ENCODE peak calls at places on chromosomes 1 and 21, in six cellular contexts. One of them, this sample, is unnamed.

GRCh38 chr1:158060001-158060400 is 66.6 kb downstream of the KIRREL1 start:
- DNase-seq in NCI-H2081: no peak
- DNase-seq in EL: no peak
- DNase-seq in lower leg skin: no peak
- DNase-seq in T-helper 9 cell: no peak
- DNase-seq in stimulated activated CD4-positive, alpha-beta T cell treated with anti-CD3 and anti-CD28 coated beads, Interleukin-4, amount 100 ng/mL, for 24 hours: no peak
- DNase-seq in this sample: no peak

GRCh38 chr21:44880762-44881585 is 7.5 kb upstream of the PTTG1IP start:
- DNase-seq in NCI-H2081: no peak
- DNase-seq in EL: peak; percentile 81
- DNase-seq in lower leg skin: no peak
- DNase-seq in T-helper 9 cell: no peak
- DNase-seq in stimulated activated CD4-positive, alpha-beta T cell treated with anti-CD3 and anti-CD28 coated beads, Interleukin-4, amount 100 ng/mL, for 24 hours: no peak
- DNase-seq in this sample: no peak

GRCh38 chr1:959730-960039 is 629 bp upstream of the NOC2L start:
- DNase-seq in NCI-H2081: no peak
- DNase-seq in EL: no peak
- DNase-seq in lower leg skin: no peak
- DNase-seq in T-helper 9 cell: no peak
- DNase-seq in stimulated activated CD4-positive, alpha-beta T cell treated with anti-CD3 and anti-CD28 coated beads, Interleukin-4, amount 100 ng/mL, for 24 hours: no peak
- DNase-seq in this sample: no peak

GRCh38 chr1:99218572-99218971 is 45.7 kb upstream of the PLPPR4 start:
- DNase-seq in NCI-H2081: no peak
- DNase-seq in EL: no peak
- DNase-seq in lower leg skin: no peak
- DNase-seq in T-helper 9 cell: no peak
- DNase-seq in stimulated activated CD4-positive, alpha-beta T cell treated with anti-CD3 and anti-CD28 coated beads, Interleukin-4, amount 100 ng/mL, for 24 hours: no peak
- DNase-seq in this sample: no peak

GRCh38 chr1:204573563-204573925 is 57.3 kb downstream of the MDM4 start:
- DNase-seq in NCI-H2081: no peak
- DNase-seq in EL: peak; percentile 37
- DNase-seq in lower leg skin: no peak
- DNase-seq in T-helper 9 cell: no peak
- DNase-seq in stimulated activated CD4-positive, alpha-beta T cell treated with anti-CD3 and anti-CD28 coated beads, Interleukin-4, amount 100 ng/mL, for 24 hours: no peak
- DNase-seq in this sample: no peak

GRCh38 chr21:41425954-41426655 is at the start of gene MX1:
- DNase-seq in NCI-H2081: no peak
- DNase-seq in EL: peak; percentile 89
- DNase-seq in lower leg skin: no peak
- DNase-seq in T-helper 9 cell: peak; percentile 79
- DNase-seq in stimulated activated CD4-positive, alpha-beta T cell treated with anti-CD3 and anti-CD28 coated beads, Interleukin-4, amount 100 ng/mL, for 24 hours: peak; percentile 82
- DNase-seq in this sample: peak; percentile 36

GRCh38 chr1:203276408-203276807 is 28.9 kb upstream of the BTG2 start:
- DNase-seq in NCI-H2081: no peak
- DNase-seq in EL: no peak
- DNase-seq in lower leg skin: no peak
- DNase-seq in T-helper 9 cell: no peak
- DNase-seq in stimulated activated CD4-positive, alpha-beta T cell treated with anti-CD3 and anti-CD28 coated beads, Interleukin-4, amount 100 ng/mL, for 24 hours: no peak
- DNase-seq in this sample: no peak

GRCh38 chr21:24781146-24781545 is 826.1 kb downstream of the MRPL39 start:
- DNase-seq in NCI-H2081: no peak
- DNase-seq in EL: no peak
- DNase-seq in lower leg skin: no peak
- DNase-seq in T-helper 9 cell: no peak
- DNase-seq in stimulated activated CD4-positive, alpha-beta T cell treated with anti-CD3 and anti-CD28 coated beads, Interleukin-4, amount 100 ng/mL, for 24 hours: no peak
- DNase-seq in this sample: peak; percentile 2

GRCh38 chr1:51237313-51237700 is 1.2 kb downstream of the RNF11 start:
- DNase-seq in NCI-H2081: no peak
- DNase-seq in EL: no peak
- DNase-seq in lower leg skin: no peak
- DNase-seq in T-helper 9 cell: no peak
- DNase-seq in stimulated activated CD4-positive, alpha-beta T cell treated with anti-CD3 and anti-CD28 coated beads, Interleukin-4, amount 100 ng/mL, for 24 hours: no peak
- DNase-seq in this sample: no peak

GRCh38 chr1:173249349-173249748 is 42.2 kb upstream of the TNFSF4 start:
- DNase-seq in NCI-H2081: no peak
- DNase-seq in EL: no peak
- DNase-seq in lower leg skin: no peak
- DNase-seq in T-helper 9 cell: no peak
- DNase-seq in stimulated activated CD4-positive, alpha-beta T cell treated with anti-CD3 and anti-CD28 coated beads, Interleukin-4, amount 100 ng/mL, for 24 hours: no peak
- DNase-seq in this sample: no peak

GRCh38 chr1:25568834-25569598 is 25.6 kb downstream of the LDLRAP1 start:
- DNase-seq in NCI-H2081: no peak
- DNase-seq in EL: peak; percentile 96
- DNase-seq in lower leg skin: peak; percentile 48
- DNase-seq in T-helper 9 cell: no peak
- DNase-seq in stimulated activated CD4-positive, alpha-beta T cell treated with anti-CD3 and anti-CD28 coated beads, Interleukin-4, amount 100 ng/mL, for 24 hours: no peak
- DNase-seq in this sample: no peak

GRCh38 chr1:177629526-177629925 is 340.3 kb downstream of the SEC16B start:
- DNase-seq in NCI-H2081: no peak
- DNase-seq in EL: no peak
- DNase-seq in lower leg skin: no peak
- DNase-seq in T-helper 9 cell: no peak
- DNase-seq in stimulated activated CD4-positive, alpha-beta T cell treated with anti-CD3 and anti-CD28 coated beads, Interleukin-4, amount 100 ng/mL, for 24 hours: no peak
- DNase-seq in this sample: no peak

GRCh38 chr1:17012775-17013501 is 1.2 kb upstream of the ATP13A2 start:
- DNase-seq in NCI-H2081: no peak
- DNase-seq in EL: peak; percentile 76
- DNase-seq in lower leg skin: no peak
- DNase-seq in T-helper 9 cell: no peak
- DNase-seq in stimulated activated CD4-positive, alpha-beta T cell treated with anti-CD3 and anti-CD28 coated beads, Interleukin-4, amount 100 ng/mL, for 24 hours: no peak
- DNase-seq in this sample: no peak

GRCh38 chr1:174447866-174448530 is at the start of gene GPR52:
- DNase-seq in NCI-H2081: no peak
- DNase-seq in EL: no peak
- DNase-seq in lower leg skin: no peak
- DNase-seq in T-helper 9 cell: no peak
- DNase-seq in stimulated activated CD4-positive, alpha-beta T cell treated with anti-CD3 and anti-CD28 coated beads, Interleukin-4, amount 100 ng/mL, for 24 hours: no peak
- DNase-seq in this sample: no peak

GRCh38 chr1:160168609-160169369 is 17.4 kb downstream of the ATP1A4 start:
- DNase-seq in NCI-H2081: no peak
- DNase-seq in EL: no peak
- DNase-seq in lower leg skin: no peak
- DNase-seq in T-helper 9 cell: no peak
- DNase-seq in stimulated activated CD4-positive, alpha-beta T cell treated with anti-CD3 and anti-CD28 coated beads, Interleukin-4, amount 100 ng/mL, for 24 hours: no peak
- DNase-seq in this sample: no peak

GRCh38 chr1:9302745-9303524 is 10.2 kb downstream of the SPSB1 start:
- DNase-seq in NCI-H2081: no peak
- DNase-seq in EL: peak; percentile 96
- DNase-seq in lower leg skin: no peak
- DNase-seq in T-helper 9 cell: no peak
- DNase-seq in stimulated activated CD4-positive, alpha-beta T cell treated with anti-CD3 and anti-CD28 coated beads, Interleukin-4, amount 100 ng/mL, for 24 hours: no peak
- DNase-seq in this sample: peak; percentile 84

GRCh38 chr1:167401260-167401873 is 117.0 kb downstream of the CD247 start:
- DNase-seq in NCI-H2081: peak; percentile 61
- DNase-seq in EL: peak; percentile 24
- DNase-seq in lower leg skin: no peak
- DNase-seq in T-helper 9 cell: peak; percentile 19
- DNase-seq in stimulated activated CD4-positive, alpha-beta T cell treated with anti-CD3 and anti-CD28 coated beads, Interleukin-4, amount 100 ng/mL, for 24 hours: peak; percentile 56
- DNase-seq in this sample: peak; percentile 26

GRCh38 chr1:52393174-52393573 is 11.0 kb downstream of the ORC1 start:
- DNase-seq in NCI-H2081: no peak
- DNase-seq in EL: no peak
- DNase-seq in lower leg skin: no peak
- DNase-seq in T-helper 9 cell: no peak
- DNase-seq in stimulated activated CD4-positive, alpha-beta T cell treated with anti-CD3 and anti-CD28 coated beads, Interleukin-4, amount 100 ng/mL, for 24 hours: no peak
- DNase-seq in this sample: no peak

GRCh38 chr1:245085508-245086095 is 69.2 kb upstream of the KIF26B start:
- DNase-seq in NCI-H2081: no peak
- DNase-seq in EL: peak; percentile 95
- DNase-seq in lower leg skin: no peak
- DNase-seq in T-helper 9 cell: no peak
- DNase-seq in stimulated activated CD4-positive, alpha-beta T cell treated with anti-CD3 and anti-CD28 coated beads, Interleukin-4, amount 100 ng/mL, for 24 hours: no peak
- DNase-seq in this sample: no peak

GRCh38 chr1:57109247-57109646 is 143.4 kb upstream of the C8B start:
- DNase-seq in NCI-H2081: no peak
- DNase-seq in EL: no peak
- DNase-seq in lower leg skin: no peak
- DNase-seq in T-helper 9 cell: no peak
- DNase-seq in stimulated activated CD4-positive, alpha-beta T cell treated with anti-CD3 and anti-CD28 coated beads, Interleukin-4, amount 100 ng/mL, for 24 hours: no peak
- DNase-seq in this sample: no peak

This sample was measured in NCI-H2227 treated with DMSO at 0.1 percent for 48 hours.